ENCODE peak calls at places on chromosomes 7 and 10, in five cellular contexts. M is H4; G is nucleus accumbens; A is GM03348; I is activated naive CD8-positive, alpha-beta T cell treated with anti-CD3 and anti-CD28 coated beads, Interleukin-2, amount 50 U/mL, for 24 hours. Z is an unnamed sample.

GRCh38 chr10:85916999-85917573 is 449.5 kb downstream of the GRID1 start:
- DNase-seq in I (no peak), A (no peak), G (no peak), M (no peak), Z (no peak)

GRCh38 chr7:12728192-12728538 is 40.7 kb downstream of the ARL4A start:
- DNase-seq in M (peak; percentile 44), I (no peak), G (no peak), A (no peak), Z (no peak)

GRCh38 chr7:128831994-128832879 is 2.0 kb downstream of the FLNC start:
- DNase-seq in A (peak; percentile 62), G (no peak), I (no peak), M (no peak), Z (no peak)

GRCh38 chr10:78388331-78389050 is 354.8 kb downstream of the RPS24 start:
- DNase-seq in I (no peak), M (no peak), A (no peak), G (no peak), Z (no peak)

GRCh38 chr7:51161937-51162336 is 154.7 kb downstream of the COBL start:
- DNase-seq in M (no peak), A (no peak), I (no peak), G (no peak), Z (no peak)

GRCh38 chr7:28448708-28449107 is 36.4 kb downstream of the CREB5 start:
- DNase-seq in A (no peak), M (no peak), G (no peak), I (no peak), Z (no peak)

GRCh38 chr10:78320990-78321389 is 287.3 kb downstream of the RPS24 start:
- DNase-seq in G (no peak), A (no peak), M (no peak), I (no peak), Z (no peak)

GRCh38 chr7:24964177-24964576 is 15.8 kb downstream of the OSBPL3 start:
- DNase-seq in M (no peak), G (no peak), I (no peak), A (no peak), Z (no peak)

GRCh38 chr7:30688718-30689221 is 6.5 kb upstream of the CRHR2 start:
- DNase-seq in G (no peak), A (no peak), I (no peak), M (no peak), Z (no peak)

GRCh38 chr7:138449580-138449979 is 10.5 kb upstream of the TRIM24 start:
- DNase-seq in A (no peak), I (peak; percentile 47), M (no peak), G (no peak), Z (no peak)

GRCh38 chr7:1223196-1224092 is 9.2 kb upstream of the UNCX start:
- DNase-seq in G (no peak), A (no peak), M (no peak), I (no peak), Z (peak; percentile 59)

GRCh38 chr7:156692849-156693248 is 52.3 kb downstream of the RNF32 start:
- DNase-seq in G (no peak), A (no peak), I (no peak), M (no peak), Z (no peak)

GRCh38 chr10:35041502-35041879 is 48.6 kb downstream of the CUL2 start:
- DNase-seq in M (peak; percentile 10), I (no peak), A (no peak), G (no peak), Z (no peak)

GRCh38 chr7:131236318-131236672 is 91.4 kb upstream of the MKLN1 start:
- DNase-seq in A (no peak), G (no peak), I (no peak), M (no peak), Z (no peak)